ENCODE peak calls at places on chromosomes 6 and 20, in seven cellular contexts. C is fibroblast of lung, Q is caudate nucleus, N is stomach, F is foreskin keratinocyte, J is kidney, Y is HepG2. U is an unnamed sample.
A peak's percentile ranks its signal among the peaks of the same experiment; 100 is the strongest.

GRCh38 chr6:156009656-156010055 is 554.0 kb upstream of the NOX3 start:
- DNase-seq in C (peak; percentile 24), Y (no peak), J (no peak), Q (no peak), F (no peak), N (no peak), U (no peak)

GRCh38 chr6:170043881-170044790 is 246.7 kb downstream of the DLL1 start:
- DNase-seq in C (no peak), Y (no peak), N (no peak), Q (no peak), J (peak; percentile 35), F (no peak), U (no peak)

GRCh38 chr20:49631856-49632418 is 64.0 kb upstream of the PTGIS start:
- DNase-seq in N (no peak), J (no peak), C (no peak), Y (no peak), Q (no peak), F (no peak), U (no peak)

GRCh38 chr6:111772274-111772780 is 100.9 kb downstream of the FYN start:
- DNase-seq in N (no peak), F (no peak), Y (no peak), Q (no peak), C (no peak), J (no peak), U (no peak)

GRCh38 chr6:8672882-8673281 is 237.5 kb upstream of the SLC35B3 start:
- DNase-seq in N (no peak), C (no peak), Y (no peak), F (no peak), J (no peak), Q (no peak), U (no peak)

GRCh38 chr20:20664795-20665194 is 47.6 kb downstream of the RALGAPA2 start:
- DNase-seq in J (no peak), F (no peak), N (no peak), Q (no peak), Y (peak; percentile 71), C (peak; percentile 8), U (no peak)

GRCh38 chr20:38804682-38805501 is 605 bp upstream of the PPP1R16B start:
- DNase-seq in J (peak; percentile 81), Y (no peak), N (peak; percentile 43), F (no peak), C (no peak), Q (no peak), U (no peak)

GRCh38 chr6:33412140-33413009 is 1.6 kb downstream of the PHF1 start:
- DNase-seq in Q (no peak), J (peak; percentile 73), N (no peak), Y (no peak), C (no peak), F (no peak), U (no peak)

GRCh38 chr6:5215181-5215580 is 45.6 kb downstream of the LYRM4 start:
- DNase-seq in J (no peak), N (no peak), C (peak; percentile 24), Y (no peak), Q (no peak), F (no peak), U (no peak)

GRCh38 chr6:157220485-157220884 is 102.8 kb downstream of the TMEM242 start:
- DNase-seq in N (no peak), Y (no peak), Q (no peak), J (no peak), F (no peak), C (no peak), U (no peak)

GRCh38 chr20:50193169-50193850 is 2.7 kb downstream of the CEBPB start:
- DNase-seq in F (no peak), Q (no peak), J (no peak), N (no peak), Y (no peak), C (peak; percentile 60), U (no peak)

GRCh38 chr20:10927011-10927583 is 253.3 kb upstream of the JAG1 start:
- DNase-seq in N (no peak), F (no peak), C (no peak), J (no peak), Y (no peak), Q (no peak), U (no peak)

GRCh38 chr20:51327251-51327841 is 215.2 kb downstream of the NFATC2 start:
- DNase-seq in N (no peak), C (peak; percentile 93), Y (no peak), Q (no peak), J (no peak), F (no peak), U (no peak)

GRCh38 chr6:167815296-167815980 is 11.3 kb upstream of the AFDN start:
- DNase-seq in Y (no peak), C (no peak), J (no peak), F (no peak), N (no peak), Q (no peak), U (no peak)

GRCh38 chr6:151962246-151962846 is 154.9 kb downstream of the ESR1 start:
- DNase-seq in C (peak; percentile 52), Q (no peak), J (no peak), F (no peak), N (no peak), Y (peak; percentile 84), U (no peak)

GRCh38 chr20:32536861-32537656 is 48.1 kb downstream of the NOL4L start:
- DNase-seq in N (peak; percentile 90), J (peak; percentile 89), Y (no peak), Q (no peak), C (no peak), F (no peak), U (no peak)

GRCh38 chr20:39605908-39606307 is 643.8 kb downstream of the DHX35 start:
- DNase-seq in Y (no peak), N (no peak), C (no peak), J (no peak), Q (no peak), F (peak; percentile 25), U (peak; percentile 89)

GRCh38 chr6:148599967-148600426 is 146.8 kb upstream of the UST start:
- DNase-seq in J (no peak), Q (no peak), F (no peak), Y (peak; percentile 50), C (no peak), N (no peak), U (no peak)

GRCh38 chr6:36200154-36200891 is 3.8 kb downstream of the BRPF3 start:
- DNase-seq in Y (no peak), C (no peak), N (no peak), J (no peak), Q (no peak), F (no peak), U (no peak)

GRCh38 chr20:58716476-58717277 is 24.1 kb downstream of the NPEPL1 start:
- DNase-seq in C (peak; percentile 21), F (no peak), N (peak; percentile 24), Y (peak; percentile 53), J (peak; percentile 65), Q (no peak), U (no peak)

GRCh38 chr20:62258499-62259293 is 20.4 kb downstream of the OSBPL2 start:
- DNase-seq in C (peak; percentile 80), Q (no peak), J (no peak), N (no peak), F (no peak), Y (no peak), U (no peak)

GRCh38 chr20:23652371-23652770 is 14.6 kb upstream of the CST3 start:
- DNase-seq in Q (no peak), F (no peak), J (no peak), C (no peak), Y (no peak), N (no peak), U (no peak)

GRCh38 chr6:34025112-34025807 is 120.6 kb downstream of the GRM4 start:
- DNase-seq in Q (no peak), J (peak; percentile 31), F (no peak), C (no peak), N (no peak), Y (no peak), U (no peak)

GRCh38 chr20:56245761-56246160 is 2.8 kb upstream of the MC3R start:
- DNase-seq in N (no peak), Q (no peak), J (no peak), Y (no peak), F (no peak), C (no peak), U (no peak)

GRCh38 chr20:6590891-6591679 is 176.4 kb upstream of the BMP2 start:
- DNase-seq in F (peak; percentile 99), N (no peak), J (no peak), Q (no peak), C (peak; percentile 91), Y (no peak), U (peak; percentile 99)

GRCh38 chr6:21769973-21770372 is 176.4 kb downstream of the SOX4 start:
- DNase-seq in Q (no peak), N (no peak), F (no peak), C (peak; percentile 67), J (no peak), Y (no peak), U (no peak)

GRCh38 chr20:13356591-13356990 is 135.5 kb downstream of the ISM1 start:
- DNase-seq in C (no peak), Y (no peak), N (no peak), F (no peak), Q (no peak), J (no peak), U (no peak)
- H3K27ac ChIP-seq in C (no peak overlapping the region), Y (no peak overlapping the region), N (no peak overlapping the region), F (no peak overlapping the region), Q (no peak overlapping the region), J (no peak overlapping the region), U (no peak overlapping the region)

GRCh38 chr20:3041818-3042504 is 1.5 kb upstream of the GNRH2 start:
- DNase-seq in Q (no peak), C (peak; percentile 6), F (no peak), N (no peak), J (no peak), Y (no peak), U (no peak)
- H3K27ac ChIP-seq in Q (peak overlapping the region; percentile 44), C (peak overlapping the region; percentile 9), F (no peak overlapping the region), N (peak overlapping the region; percentile 46), J (peak overlapping the region; percentile 84), Y (no peak overlapping the region), U (no peak overlapping the region)

GRCh38 chr20:43564455-43564854 is 5.6 kb downstream of the SGK2 start:
- DNase-seq in Y (no peak), F (no peak), Q (no peak), C (no peak), J (no peak), N (no peak), U (no peak)
- H3K27ac ChIP-seq in Y (no peak overlapping the region), F (no peak overlapping the region), Q (peak overlapping the region; percentile 90), C (no peak overlapping the region), J (no peak overlapping the region), N (no peak overlapping the region), U (no peak overlapping the region)

GRCh38 chr6:593139-593906 is 63.6 kb downstream of the HUS1B start:
- DNase-seq in J (no peak), Y (peak; percentile 56), F (no peak), Q (no peak), C (peak; percentile 43), N (peak; percentile 58), U (no peak)

GRCh38 chr6:589090-589489 is 67.8 kb downstream of the HUS1B start:
- DNase-seq in Q (no peak), N (no peak), C (no peak), J (peak; percentile 26), F (no peak), Y (no peak), U (no peak)

DNA sequence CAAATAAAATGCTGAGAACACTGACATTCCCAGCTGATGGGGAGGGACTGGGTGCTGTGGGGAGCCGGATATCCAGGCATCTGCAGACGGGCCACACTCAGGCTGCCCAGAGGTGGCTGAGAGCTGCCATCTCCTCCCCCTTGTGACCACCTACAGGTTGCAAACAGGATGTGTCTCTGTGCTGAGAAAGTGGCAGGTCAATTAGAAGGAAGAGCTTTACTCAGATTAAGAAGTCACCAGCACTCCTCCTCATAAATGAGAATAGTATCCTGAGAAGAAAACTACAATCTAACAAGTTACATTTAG is 63.0 kb downstream of the HUS1B start:
- DNase-seq in C (no peak), Q (no peak), F (no peak), Y (no peak), N (no peak), J (no peak), U (no peak)
- H3K27ac ChIP-seq in C (no peak overlapping the region), Q (no peak overlapping the region), F (no peak overlapping the region), Y (no peak overlapping the region), N (no peak overlapping the region), J (no peak overlapping the region), U (no peak overlapping the region)